ENCODE peak calls at places on chromosomes 2 and 18, in four cellular contexts. V, A, X and P are unnamed samples.

GRCh38 chr2:161844845-161845244 is 220.6 kb downstream of the SLC4A10 start:
- DNase-seq in V (no peak), A (no peak), X (no peak), P (no peak)

GRCh38 chr2:171512683-171513082 is 9.6 kb upstream of the CYBRD1 start:
- DNase-seq in V (no peak), A (no peak), X (no peak), P (no peak)

GRCh38 chr2:218860950-218861381 is 1.4 kb downstream of the WNT6 start:
- DNase-seq in V (no peak), A (peak; percentile 67), X (no peak), P (no peak)

GRCh38 chr2:47283687-47284086 is 119.3 kb upstream of the MSH2 start:
- DNase-seq in V (no peak), A (no peak), X (no peak), P (no peak)

GRCh38 chr2:159879061-159879604 is 81.1 kb upstream of the CD302 start:
- DNase-seq in V (no peak), A (no peak), X (peak; percentile 82), P (no peak)

GRCh38 chr18:39841133-39842041 is 2113.6 kb upstream of the PIK3C3 start:
- DNase-seq in V (no peak), A (no peak), X (no peak), P (peak; percentile 27)

GRCh38 chr2:238462782-238463396 is 36.2 kb downstream of the ASB1 start:
- DNase-seq in V (no peak), A (no peak), X (no peak), P (no peak)

GRCh38 chr2:54945401-54946219 is 104.6 kb downstream of the RTN4 start:
- DNase-seq in V (peak; percentile 87), A (peak; percentile 41), X (peak; percentile 32), P (peak; percentile 40)

GRCh38 chr2:134679740-134680139 is 39.1 kb downstream of the TMEM163 start:
- DNase-seq in V (no peak), A (no peak), X (no peak), P (no peak)

GRCh38 chr2:74457549-74458131 is 598 bp upstream of the WBP1 start:
- DNase-seq in V (no peak), A (peak; percentile 67), X (peak; percentile 90), P (peak; percentile 74)

GRCh38 chr2:236195726-236196125 is 27.5 kb upstream of the GBX2 start:
- DNase-seq in V (no peak), A (no peak), X (no peak), P (no peak)

GRCh38 chr2:180122874-180123273 is 115.8 kb upstream of the CWC22 start:
- DNase-seq in V (no peak), A (no peak), X (no peak), P (no peak)

GRCh38 chr2:237497009-237497819 is 10.2 kb downstream of the MLPH start:
- DNase-seq in V (no peak), A (no peak), X (no peak), P (peak; percentile 54)

GRCh38 chr2:106193491-106193976 is 567 bp downstream of the UXS1 start:
- DNase-seq in V (no peak), A (peak; percentile 25), X (peak; percentile 55), P (peak; percentile 51)

GRCh38 chr2:97769308-97769707 is 55.9 kb downstream of the ZAP70 start:
- DNase-seq in V (no peak), A (no peak), X (no peak), P (no peak)

GRCh38 chr18:56188521-56188920 is 449.9 kb downstream of the TXNL1 start:
- DNase-seq in V (no peak), A (no peak), X (no peak), P (no peak)

GRCh38 chr2:52821631-52822030 is 946.0 kb upstream of the CHAC2 start:
- DNase-seq in V (no peak), A (no peak), X (no peak), P (peak; percentile 35)

GRCh38 chr2:169112841-169113240 is 43.5 kb downstream of the DHRS9 start:
- DNase-seq in V (no peak), A (no peak), X (no peak), P (no peak)

GRCh38 chr2:97913846-97914245 is 81.9 kb downstream of the TMEM131 start:
- DNase-seq in V (no peak), A (no peak), X (no peak), P (no peak)

GRCh38 chr2:179460530-179460929 is 195.9 kb upstream of the SESTD1 start:
- DNase-seq in V (peak; percentile 66), A (no peak), X (no peak), P (no peak)

GRCh38 chr2:233010569-233011267 is 2.3 kb downstream of the NGEF start:
- DNase-seq in V (no peak), A (no peak), X (no peak), P (no peak)

GRCh38 chr18:8808001-8808400 is 102.6 kb downstream of the MTCL1 start:
- DNase-seq in V (no peak), A (no peak), X (no peak), P (no peak)

GRCh38 chr2:3738454-3738853 is 35.1 kb downstream of the DCDC2C start:
- DNase-seq in V (no peak), A (no peak), X (no peak), P (no peak)

GRCh38 chr2:74560591-74560990 is 6.1 kb downstream of the DOK1 start:
- DNase-seq in V (no peak), A (no peak), X (no peak), P (no peak)

GRCh38 chr2:134623796-134624195 is 95.0 kb downstream of the TMEM163 start:
- DNase-seq in V (no peak), A (no peak), X (peak; percentile 62), P (no peak)

GRCh38 chr2:219521066-219521880 is 7.0 kb downstream of the ASIC4 start:
- DNase-seq in V (no peak), A (no peak), X (no peak), P (no peak)

GRCh38 chr2:72023678-72024390 is 123.8 kb downstream of the CYP26B1 start:
- DNase-seq in V (peak; percentile 30), A (no peak), X (no peak), P (peak; percentile 7)

GRCh38 chr2:23637011-23637778 is 252.2 kb downstream of the KLHL29 start:
- DNase-seq in V (no peak), A (peak; percentile 41), X (no peak), P (no peak)

GRCh38 chr2:72457801-72458516 is 310.3 kb upstream of the CYP26B1 start:
- DNase-seq in V (no peak), A (no peak), X (no peak), P (no peak)

GRCh38 chr2:122669627-122670026 is 914.2 kb downstream of the TSN start:
- DNase-seq in V (no peak), A (no peak), X (no peak), P (no peak)

GRCh38 chr18:64276736-64277135 is 127.8 kb upstream of the LINC00305 start:
- DNase-seq in V (no peak), A (no peak), X (no peak), P (no peak)

GRCh38 chr2:226794077-226794670 is 5.4 kb downstream of the IRS1 start:
- DNase-seq in V (no peak), A (no peak), X (no peak), P (no peak)

GRCh38 chr2:226793615-226794014 is 6.0 kb downstream of the IRS1 start:
- DNase-seq in V (no peak), A (no peak), X (no peak), P (no peak)

GRCh38 chr2:226795281-226796011 is 4.2 kb downstream of the IRS1 start:
- DNase-seq in V (no peak), A (no peak), X (peak; percentile 14), P (peak; percentile 30)

GRCh38 chr2:226796012-226796839 is 3.4 kb downstream of the IRS1 start:
- DNase-seq in V (no peak), A (peak; percentile 18), X (peak; percentile 9), P (no peak)

DNA sequence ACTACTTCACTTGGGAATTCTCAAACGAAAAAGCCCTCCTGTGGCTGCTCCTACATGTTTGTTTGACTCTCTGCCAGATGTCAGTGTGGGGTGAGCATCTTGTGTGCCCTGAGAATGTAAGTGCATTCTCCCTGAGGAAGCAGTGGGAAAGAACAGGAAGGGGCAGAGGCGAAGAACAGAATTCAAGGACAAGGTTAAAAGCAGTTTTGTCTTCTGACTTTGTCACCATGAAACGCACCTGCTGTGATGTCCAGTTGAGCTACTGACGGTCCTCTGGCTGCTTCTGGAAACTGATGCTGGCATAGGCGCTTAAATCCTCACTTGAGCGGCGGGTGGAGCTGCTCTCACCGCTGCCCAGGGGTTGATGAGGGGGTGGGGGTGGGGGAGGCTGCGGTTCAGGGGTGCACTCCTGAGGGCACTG is 4.9 kb downstream of the IRS1 start:
- DNase-seq in V (no peak), A (no peak), X (no peak), P (no peak)
- H3K4me3 ChIP-seq in V (peak overlapping the region; percentile 80), A (peak overlapping the region; percentile 89), X (no peak overlapping the region), P (peak overlapping the region; percentile 78)

GRCh38 chr2:131035826-131036231 is 57.4 kb downstream of the FAM168B start:
- DNase-seq in V (peak; percentile 49), A (no peak), X (no peak), P (no peak)

GRCh38 chr2:131035112-131035825 is 58.0 kb downstream of the FAM168B start:
- DNase-seq in V (peak; percentile 50), A (no peak), X (no peak), P (peak; percentile 10)

GRCh38 chr2:131036269-131036668 is 57.0 kb downstream of the FAM168B start:
- DNase-seq in V (peak; percentile 50), A (no peak), X (no peak), P (no peak)

GRCh38 chr2:131033786-131034121 is 59.5 kb downstream of the FAM168B start:
- DNase-seq in V (no peak), A (no peak), X (no peak), P (peak; percentile 9)

GRCh38 chr2:131034122-131035051 is 58.9 kb downstream of the FAM168B start:
- DNase-seq in V (peak; percentile 53), A (no peak), X (no peak), P (peak; percentile 23)
- H3K4me3 ChIP-seq in V (peak overlapping the region; percentile 19), A (peak overlapping the region; percentile 57), X (no peak overlapping the region), P (peak overlapping the region; percentile 50)

GRCh38 chr2:33136570-33136969 is 189.8 kb downstream of the LTBP1 start:
- DNase-seq in V (no peak), A (no peak), X (no peak), P (no peak)

GRCh38 chr2:33137331-33137730 is 190.6 kb downstream of the LTBP1 start:
- DNase-seq in V (no peak), A (no peak), X (no peak), P (no peak)

GRCh38 chr2:33134764-33135560 is 188.2 kb downstream of the LTBP1 start:
- DNase-seq in V (no peak), A (no peak), X (no peak), P (no peak)

GRCh38 chr2:33135645-33136044 is 188.9 kb downstream of the LTBP1 start:
- DNase-seq in V (no peak), A (no peak), X (no peak), P (no peak)

GRCh38 chr2:33136056-33136455 is 189.3 kb downstream of the LTBP1 start:
- DNase-seq in V (no peak), A (no peak), X (no peak), P (no peak)
- H3K4me3 ChIP-seq in V (peak overlapping the region; percentile 24), A (peak overlapping the region; percentile 57), X (no peak overlapping the region), P (peak overlapping the region; percentile 28)

GRCh38 chr2:165467921-165468320 is 1.6 kb upstream of the CSRNP3 start:
- DNase-seq in V (no peak), A (no peak), X (no peak), P (no peak)

GRCh38 chr2:165474621-165475269 is 5.2 kb downstream of the CSRNP3 start:
- DNase-seq in V (no peak), A (no peak), X (no peak), P (no peak)

GRCh38 chr2:165470351-165470750 is 853 bp downstream of the CSRNP3 start:
- DNase-seq in V (no peak), A (no peak), X (no peak), P (no peak)

GRCh38 chr2:165469417-165469816 is at the start of gene CSRNP3:
- DNase-seq in V (peak; percentile 59), A (peak; percentile 41), X (no peak), P (peak; percentile 65)

GRCh38 chr2:165471349-165471975 is 2.0 kb downstream of the CSRNP3 start:
- DNase-seq in V (no peak), A (no peak), X (no peak), P (no peak)
- H3K4me3 ChIP-seq in V (no peak overlapping the region), A (peak overlapping the region; percentile 64), X (no peak overlapping the region), P (no peak overlapping the region)